ENCODE peak calls at places on chromosome 5, in nine cellular contexts. Z is kidney epithelial cell, E is lower leg skin, M is retinal pigment epithelial cell, Y is heart left ventricle, W is dorsolateral prefrontal cortex, V is colonic mucosa, J is fibroblast of the aortic adventitia, I is kidney. H is an unnamed sample.

GRCh38 chr5:73437126-73438047 is 11.2 kb downstream of the FOXD1 start:
- DNase-seq in V (peak), W (no peak), Z (peak), I (peak), M (peak), E (no peak), J (peak), Y (no peak), H (no peak)

GRCh38 chr5:78508231-78508765 is 140.3 kb downstream of the LHFPL2 start:
- DNase-seq in M (no peak), Z (no peak), I (no peak), E (peak), Y (no peak), J (peak), W (no peak), V (no peak), H (no peak)

GRCh38 chr5:125412561-125413535 is 666.4 kb upstream of the ZNF608 start:
- DNase-seq in W (peak), Y (peak), Z (peak), V (peak), I (peak), E (peak), J (peak), M (peak), H (peak)

GRCh38 chr5:139852696-139853095 is 57.1 kb downstream of the PSD2 start:
- DNase-seq in V (no peak), Z (no peak), E (no peak), W (peak), I (peak), J (no peak), M (no peak), Y (no peak), H (no peak)

GRCh38 chr5:85760519-85760918 is 857.2 kb upstream of the COX7C start:
- DNase-seq in Y (no peak), Z (no peak), J (no peak), V (no peak), E (no peak), I (no peak), M (no peak), W (no peak), H (no peak)

GRCh38 chr5:89073045-89073444 is 190.1 kb upstream of the MEF2C start:
- DNase-seq in J (no peak), Y (no peak), M (no peak), W (no peak), V (no peak), I (no peak), Z (no peak), E (no peak), H (no peak)

GRCh38 chr5:15290953-15291352 is 209.0 kb upstream of the FBXL7 start:
- DNase-seq in Z (no peak), V (no peak), J (no peak), E (no peak), Y (no peak), I (no peak), W (no peak), M (no peak), H (no peak)

GRCh38 chr5:67337751-67338150 is 141.2 kb upstream of the CD180 start:
- DNase-seq in E (no peak), W (no peak), Z (no peak), M (no peak), V (no peak), Y (no peak), I (no peak), J (no peak), H (no peak)

GRCh38 chr5:9124071-9124470 is 421.8 kb downstream of the SEMA5A start:
- DNase-seq in E (no peak), W (no peak), Z (no peak), Y (no peak), V (no peak), J (no peak), I (no peak), M (no peak), H (no peak)

GRCh38 chr5:58972301-58972700 is 389.4 kb downstream of the RAB3C start:
- DNase-seq in J (peak), E (no peak), Y (no peak), Z (no peak), I (no peak), W (no peak), V (no peak), M (no peak), H (no peak)

GRCh38 chr5:96537386-96537785 is 104.3 kb upstream of the PCSK1 start:
- DNase-seq in M (no peak), W (no peak), E (no peak), J (peak), V (no peak), Y (no peak), I (no peak), Z (peak), H (peak)

GRCh38 chr5:86974910-86975309 is 292.8 kb upstream of the RASA1 start:
- DNase-seq in W (no peak), Y (no peak), M (no peak), I (no peak), E (no peak), J (peak), Z (no peak), V (no peak), H (no peak)

GRCh38 chr5:179250561-179251225 is 94.6 kb downstream of the ADAMTS2 start:
- DNase-seq in Z (no peak), I (peak), M (no peak), V (no peak), J (no peak), E (peak), W (peak), Y (no peak), H (no peak)

GRCh38 chr5:92472981-92473566 is 1090.0 kb upstream of the ARRDC3 start:
- DNase-seq in Z (no peak), M (no peak), I (no peak), J (no peak), V (no peak), E (no peak), W (no peak), Y (no peak), H (no peak)

GRCh38 chr5:92468307-92468706 is 1085.2 kb upstream of the ARRDC3 start:
- DNase-seq in I (no peak), J (no peak), Y (no peak), E (no peak), M (no peak), V (no peak), Z (no peak), W (no peak), H (no peak)

GRCh38 chr5:92467695-92468094 is 1084.6 kb upstream of the ARRDC3 start:
- DNase-seq in E (no peak), M (no peak), Y (no peak), W (no peak), V (no peak), I (no peak), J (no peak), Z (no peak), H (no peak)

GRCh38 chr5:92471861-92472260 is 1088.7 kb upstream of the ARRDC3 start:
- DNase-seq in Y (no peak), W (no peak), Z (no peak), I (no peak), E (no peak), V (no peak), M (no peak), J (no peak), H (no peak)

DNA sequence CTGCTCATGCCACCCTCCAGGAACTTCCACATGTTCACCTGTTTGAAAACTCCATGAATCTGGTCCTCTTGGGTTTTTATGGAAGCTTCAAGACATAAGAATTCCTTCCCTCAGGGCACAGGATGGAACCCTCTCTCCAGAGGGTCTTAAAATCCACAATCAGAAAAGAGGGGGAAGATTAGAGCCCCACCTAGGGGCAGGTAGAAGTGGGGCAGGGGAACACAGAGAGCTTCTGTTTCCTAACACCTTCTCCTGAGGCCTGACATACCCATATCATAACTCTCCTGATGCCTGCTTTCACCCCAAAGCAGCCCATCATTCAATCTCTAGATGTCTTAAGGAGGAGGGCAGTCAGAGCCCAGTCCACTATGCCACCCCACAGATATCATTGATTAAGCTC is 1087.7 kb upstream of the ARRDC3 start:
- DNase-seq in M (no peak), I (no peak), J (no peak), W (no peak), V (no peak), Z (no peak), Y (no peak), E (no peak), H (no peak)
- TF ChIP-seq CTCF in M (peak), I (no peak), J (no peak), W (no peak), V (no peak), Z (no peak), Y (no peak), E (no peak), H (no peak)

GRCh38 chr5:17378346-17378984 is 119.6 kb upstream of the TAF11L2 start:
- DNase-seq in J (peak), M (no peak), I (no peak), Y (no peak), E (no peak), V (no peak), Z (no peak), W (no peak), H (no peak)
- H3K4me3 ChIP-seq in J (no peak), M (no peak), I (no peak), Y (no peak), E (no peak), V (no peak), Z (no peak), W (no peak), H (no peak)

GRCh38 chr5:171340491-171340890 is 31.4 kb downstream of the TLX3 start:
- DNase-seq in Z (no peak), Y (no peak), E (no peak), W (no peak), J (no peak), I (no peak), V (no peak), M (no peak), H (no peak)

GRCh38 chr5:171344936-171345608 is 36.0 kb downstream of the TLX3 start:
- DNase-seq in W (no peak), M (no peak), Z (no peak), Y (no peak), I (peak), J (no peak), E (no peak), V (no peak), H (no peak)

GRCh38 chr5:171340042-171340441 is 31.0 kb downstream of the TLX3 start:
- DNase-seq in Z (no peak), V (no peak), M (no peak), J (no peak), Y (no peak), W (no peak), E (no peak), I (no peak), H (no peak)

GRCh38 chr5:171337207-171337562 is 28.1 kb downstream of the TLX3 start:
- DNase-seq in M (no peak), V (no peak), Y (no peak), J (no peak), Z (no peak), E (no peak), W (no peak), I (no peak), H (no peak)

DNA sequence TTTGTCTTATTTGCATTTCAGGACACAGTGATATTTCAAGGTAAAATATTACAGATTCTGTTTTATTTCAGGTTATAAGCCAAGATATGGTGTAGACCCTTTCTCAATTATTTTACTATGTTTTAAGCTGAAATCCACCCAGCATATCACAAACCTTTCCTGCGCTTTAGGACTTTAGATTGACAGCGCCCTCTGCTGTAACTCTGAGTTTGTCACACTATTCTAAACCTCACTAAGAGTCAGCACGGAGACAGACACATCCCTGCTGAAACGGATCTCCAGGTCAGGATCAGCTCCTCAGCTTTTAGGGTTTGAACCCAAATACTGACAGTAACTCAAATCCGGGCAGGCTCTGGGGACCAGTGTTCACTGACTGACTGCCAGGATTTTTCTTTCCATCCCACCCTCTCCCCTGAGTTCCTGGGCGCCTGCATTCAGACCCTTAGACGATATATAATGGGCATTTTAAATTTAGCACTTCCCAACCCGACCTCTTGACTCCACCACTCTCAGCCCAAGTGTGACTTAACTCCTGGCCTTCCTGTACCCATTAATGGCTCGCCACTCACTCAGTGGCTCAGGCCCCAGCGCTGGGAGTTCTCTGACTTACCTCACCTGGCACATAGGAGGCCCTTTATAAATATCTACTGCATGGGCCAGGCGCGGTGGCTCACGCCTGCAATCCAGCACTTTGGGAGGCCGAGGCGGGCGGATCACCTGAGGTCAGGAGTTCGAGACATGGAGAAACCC is 33.5 kb downstream of the TLX3 start:
- DNase-seq in E (no peak), J (peak), W (no peak), Z (peak), M (no peak), Y (peak), V (peak), I (peak), H (peak)
- TF ChIP-seq CTCF in E (no peak), J (peak), W (peak), Z (peak), M (peak), Y (peak), V (no peak), I (peak), H (peak)

GRCh38 chr5:141420855-141421488 is at the start of gene PCDHGA11:
- DNase-seq in Z (no peak), M (no peak), Y (no peak), J (peak), W (no peak), E (no peak), V (peak), I (no peak), H (peak)
- H3K4me3 ChIP-seq in Z (peak), M (peak), Y (no peak), J (peak), W (peak), E (no peak), V (peak), I (peak), H (peak)

GRCh38 chr5:65078331-65078730 is 309.6 kb downstream of the CWC27 start:
- DNase-seq in M (no peak), I (no peak), Z (no peak), Y (no peak), E (no peak), J (no peak), W (no peak), V (no peak), H (no peak)

GRCh38 chr5:65075623-65076250 is 307.0 kb downstream of the CWC27 start:
- DNase-seq in M (no peak), J (no peak), Y (no peak), I (no peak), V (no peak), W (no peak), E (no peak), Z (no peak), H (no peak)

GRCh38 chr5:65072836-65073620 is 304.3 kb downstream of the CWC27 start:
- DNase-seq in M (no peak), V (no peak), J (no peak), E (no peak), W (no peak), Z (no peak), I (no peak), Y (no peak), H (no peak)

GRCh38 chr5:65077653-65078052 is 308.9 kb downstream of the CWC27 start:
- DNase-seq in Z (no peak), V (no peak), I (no peak), E (no peak), J (no peak), Y (no peak), W (no peak), M (no peak), H (no peak)

GRCh38 chr5:65076251-65076869 is 307.6 kb downstream of the CWC27 start:
- DNase-seq in J (peak), Z (no peak), E (no peak), M (no peak), Y (peak), I (no peak), V (peak), W (no peak), H (no peak)
- TF ChIP-seq CTCF in J (peak), Z (peak), E (no peak), M (peak), Y (peak), I (no peak), V (no peak), W (no peak), H (peak)

DNA sequence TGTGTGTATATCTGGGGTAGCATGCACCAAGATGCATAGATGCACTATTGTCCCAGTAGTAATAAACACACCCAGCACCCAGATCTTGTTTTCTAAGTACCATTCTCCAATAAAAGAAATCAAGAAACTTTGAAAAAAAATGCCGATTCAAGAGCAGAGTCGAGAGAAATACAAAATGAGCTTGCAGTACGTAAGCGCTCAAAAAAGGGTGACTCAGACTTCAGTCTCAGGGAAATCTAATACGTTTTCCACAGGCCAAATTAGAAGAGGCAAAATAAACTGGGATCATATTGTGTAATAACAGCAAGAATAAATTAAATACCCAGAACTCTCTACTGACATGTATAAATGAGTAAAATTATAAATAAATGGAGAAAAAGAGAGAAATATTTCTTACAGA is 567.8 kb upstream of the ADAMTS16 start:
- DNase-seq in J (peak), W (no peak), V (no peak), Z (no peak), E (no peak), M (no peak), Y (no peak), I (no peak), H (peak)
- H3K4me3 ChIP-seq in J (no peak), W (no peak), V (no peak), Z (no peak), E (no peak), M (no peak), Y (no peak), I (no peak), H (no peak)

H was measured in astrocyte of the cerebellum.